ENCODE peak calls at places on chromosome 1, in six cellular contexts. O is HCT116, S is adrenal gland, Z is A549, V is gastrocnemius medialis, N is heart left ventricle. L is an unnamed sample.

GRCh38 chr1:92211166-92211565 is 6.5 kb upstream of the C1orf146 start:
- DNase-seq in O (no peak), S (no peak), Z (no peak), V (no peak), N (no peak), L (no peak)

GRCh38 chr1:234960722-234961467 is 167.7 kb downstream of the TOMM20 start:
- DNase-seq in O (no peak), S (no peak), Z (peak; percentile 69), V (no peak), N (no peak), L (no peak)

GRCh38 chr1:2322065-2322571 is 69.2 kb downstream of the MORN1 start:
- DNase-seq in O (no peak), S (no peak), Z (no peak), V (peak; percentile 48), N (peak; percentile 83), L (no peak)

GRCh38 chr1:40876891-40877290 is 14.7 kb upstream of the CITED4 start:
- DNase-seq in O (no peak), S (no peak), Z (no peak), V (no peak), N (no peak), L (no peak)

GRCh38 chr1:204317170-204317569 is 42.6 kb downstream of the PLEKHA6 start:
- DNase-seq in O (no peak), S (no peak), Z (no peak), V (no peak), N (no peak), L (no peak)

GRCh38 chr1:25673962-25674928 is 57.7 kb downstream of the MAN1C1 start:
- DNase-seq in O (no peak), S (no peak), Z (no peak), V (no peak), N (no peak), L (no peak)

GRCh38 chr1:10808441-10808840 is 12.0 kb upstream of the CASZ1 start:
- DNase-seq in O (no peak), S (no peak), Z (no peak), V (no peak), N (peak; percentile 10), L (no peak)

GRCh38 chr1:6259491-6260362 is 1.2 kb downstream of the GPR153 start:
- DNase-seq in O (peak; percentile 37), S (peak; percentile 82), Z (peak; percentile 70), V (peak; percentile 59), N (peak; percentile 91), L (peak; percentile 98)

GRCh38 chr1:7948950-7949349 is 8.3 kb upstream of the TNFRSF9 start:
- DNase-seq in O (no peak), S (no peak), Z (no peak), V (no peak), N (no peak), L (peak; percentile 45)

GRCh38 chr1:37358992-37359391 is 115.4 kb upstream of the ZC3H12A start:
- DNase-seq in O (no peak), S (no peak), Z (no peak), V (no peak), N (no peak), L (no peak)

GRCh38 chr1:63913533-63913932 is 139.7 kb downstream of the ROR1 start:
- DNase-seq in O (no peak), S (no peak), Z (no peak), V (no peak), N (peak; percentile 46), L (no peak)

GRCh38 chr1:14118691-14119485 is 418.9 kb downstream of the PRDM2 start:
- DNase-seq in O (no peak), S (no peak), Z (no peak), V (no peak), N (no peak), L (no peak)

GRCh38 chr1:93623875-93624274 is 57.8 kb downstream of the BCAR3 start:
- DNase-seq in O (no peak), S (no peak), Z (no peak), V (no peak), N (no peak), L (no peak)

GRCh38 chr1:23422313-23422877 is 2.2 kb downstream of the TCEA3 start:
- DNase-seq in O (no peak), S (peak; percentile 77), Z (no peak), V (peak; percentile 65), N (peak; percentile 84), L (peak; percentile 72)

GRCh38 chr1:241902376-241903067 is 54.5 kb downstream of the EXO1 start:
- DNase-seq in O (no peak), S (peak; percentile 17), Z (no peak), V (no peak), N (no peak), L (no peak)

GRCh38 chr1:115400426-115400825 is 62.4 kb upstream of the NGF start:
- DNase-seq in O (no peak), S (no peak), Z (no peak), V (no peak), N (no peak), L (no peak)

GRCh38 chr1:244439391-244440032 is 12.2 kb downstream of the ADSS2 start:
- DNase-seq in O (no peak), S (no peak), Z (no peak), V (no peak), N (no peak), L (no peak)

GRCh38 chr1:67793562-67793961 is 39.7 kb downstream of the GNG12 start:
- DNase-seq in O (no peak), S (no peak), Z (no peak), V (no peak), N (no peak), L (no peak)

GRCh38 chr1:160177231-160177630 is 13.1 kb upstream of the CASQ1 start:
- DNase-seq in O (no peak), S (no peak), Z (no peak), V (no peak), N (no peak), L (no peak)

GRCh38 chr1:231919900-231920299 is 293.3 kb downstream of the DISC1 start:
- DNase-seq in O (no peak), S (no peak), Z (no peak), V (no peak), N (no peak), L (no peak)

GRCh38 chr1:232844791-232845190 is 39.6 kb downstream of the MAP10 start:
- DNase-seq in O (no peak), S (no peak), Z (peak; percentile 8), V (no peak), N (no peak), L (no peak)

GRCh38 chr1:54875000-54875399 is 12.0 kb downstream of the DHCR24 start:
- DNase-seq in O (no peak), S (no peak), Z (no peak), V (no peak), N (no peak), L (no peak)

GRCh38 chr1:45942411-45942810 is 139.0 kb downstream of the MAST2 start:
- DNase-seq in O (no peak), S (no peak), Z (no peak), V (no peak), N (no peak), L (no peak)

GRCh38 chr1:219752645-219753044 is 139.7 kb upstream of the ZC3H11B start:
- DNase-seq in O (no peak), S (no peak), Z (no peak), V (no peak), N (no peak), L (no peak)

GRCh38 chr1:25033030-25033827 is 103.2 kb upstream of the RUNX3 start:
- DNase-seq in O (no peak), S (no peak), Z (no peak), V (no peak), N (no peak), L (no peak)

GRCh38 chr1:1325288-1326074 is 879 bp downstream of the CPTP start:
- DNase-seq in O (no peak), S (peak; percentile 78), Z (no peak), V (peak; percentile 67), N (peak; percentile 86), L (no peak)

GRCh38 chr1:112618114-112618720 is 724 bp downstream of the ST7L start:
- DNase-seq in O (no peak), S (no peak), Z (no peak), V (no peak), N (no peak), L (no peak)

GRCh38 chr1:16117369-16117768 is 38.5 kb downstream of the EPHA2 start:
- DNase-seq in O (no peak), S (no peak), Z (no peak), V (no peak), N (no peak), L (no peak)

GRCh38 chr1:16117936-16118335 is 37.9 kb downstream of the EPHA2 start:
- DNase-seq in O (no peak), S (no peak), Z (no peak), V (no peak), N (peak; percentile 12), L (no peak)

GRCh38 chr1:16114527-16115467 is 41.1 kb downstream of the EPHA2 start:
- DNase-seq in O (no peak), S (no peak), Z (no peak), V (no peak), N (peak; percentile 7), L (no peak)

GRCh38 chr1:16116625-16117024 is 39.2 kb downstream of the EPHA2 start:
- DNase-seq in O (no peak), S (no peak), Z (no peak), V (no peak), N (peak; percentile 5), L (no peak)

GRCh38 chr1:16115468-16116363 is 40.2 kb downstream of the EPHA2 start:
- DNase-seq in O (no peak), S (peak; percentile 35), Z (no peak), V (no peak), N (peak; percentile 18), L (no peak)
- H3K4me3 ChIP-seq in O (no peak overlapping the region), S (no peak overlapping the region), Z (no peak overlapping the region), V (no peak overlapping the region), N (no peak overlapping the region), L (no peak overlapping the region)

DNA sequence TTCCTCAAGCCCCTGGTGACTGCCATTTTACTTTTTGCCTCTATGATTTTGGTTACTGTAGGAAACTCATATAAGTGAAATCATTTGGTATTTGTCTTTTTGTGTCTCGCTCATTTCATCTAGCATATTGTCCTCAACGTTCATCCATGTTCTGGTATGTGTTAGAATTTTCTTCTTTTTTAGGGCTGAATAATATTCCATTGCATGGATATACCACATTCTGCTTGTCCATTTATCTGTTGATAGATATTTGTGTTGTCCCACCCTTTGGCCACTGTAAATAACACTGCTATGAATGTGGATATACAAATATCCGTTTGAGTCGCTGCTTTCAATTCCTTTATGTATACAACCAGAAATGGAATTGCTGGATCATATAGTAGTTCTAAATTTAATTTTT is 4.5 kb upstream of the GALNT2 start:
- DNase-seq in O (no peak), S (no peak), Z (no peak), V (no peak), N (no peak), L (no peak)
- TF ChIP-seq POLR2A in O (no peak), S (no peak), Z (no peak), V (no peak), N (no peak), L (no peak)

DNA sequence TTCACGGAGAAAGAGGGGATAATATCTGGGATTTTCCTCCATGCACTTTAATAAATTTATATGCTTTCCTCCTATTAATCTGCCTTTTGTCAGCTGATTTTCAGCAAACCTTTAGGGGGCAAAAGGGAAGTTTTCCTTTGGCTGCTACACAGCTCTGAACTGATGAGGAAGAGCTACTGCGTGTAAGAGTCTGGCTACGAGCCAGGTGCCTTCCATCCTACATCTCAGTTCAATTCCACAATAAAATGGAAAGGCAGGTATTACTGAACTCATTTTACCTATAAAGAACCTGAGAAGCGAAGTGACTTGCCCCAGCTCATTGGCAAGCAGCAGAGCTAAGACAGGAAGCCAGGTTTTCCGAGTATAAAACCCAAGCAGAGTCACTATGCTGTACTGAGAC is 28.2 kb upstream of the ZNF326 start:
- DNase-seq in O (no peak), S (peak; percentile 25), Z (no peak), V (no peak), N (no peak), L (no peak)
- H3K4me3 ChIP-seq in O (no peak overlapping the region), S (no peak overlapping the region), Z (no peak overlapping the region), V (no peak overlapping the region), N (no peak overlapping the region), L (no peak overlapping the region)

GRCh38 chr1:22025368-22026154 is 24.1 kb downstream of the CELA3A start:
- DNase-seq in O (peak; percentile 82), S (peak; percentile 93), Z (peak; percentile 69), V (peak; percentile 88), N (peak; percentile 88), L (peak; percentile 95)
- TF ChIP-seq POLR2A in O (peak; percentile 83), S (peak; percentile 49), Z (peak; percentile 49), V (peak; percentile 83), N (peak; percentile 65), L (no peak)